ENCODE peak calls at places on chromosomes 7 and 10, in eight cellular contexts. D is colonic mucosa, Y is upper lobe of right lung, R is pancreas, C is lung, N is cardiac fibroblast, M is thoracic aorta, G is heart left ventricle. O is an unnamed sample.

GRCh38 chr10:124063736-124064135 is 29.7 kb downstream of the CHST15 start:
- DNase-seq in C (peak), M (no peak), R (no peak), Y (no peak), N (peak), D (no peak), G (no peak), O (no peak)

GRCh38 chr10:22340362-22341189 is 4.7 kb upstream of the SPAG6 start:
- DNase-seq in C (peak), R (peak), G (peak), N (peak), Y (peak), M (no peak), D (peak), O (peak)

GRCh38 chr7:123293710-123294109 is 93.9 kb upstream of the SLC13A1 start:
- DNase-seq in C (no peak), D (no peak), G (no peak), N (no peak), M (no peak), R (no peak), Y (no peak), O (no peak)

GRCh38 chr7:134632937-134633540 is 13.6 kb upstream of the BPGM start:
- DNase-seq in N (peak), Y (no peak), R (no peak), D (no peak), G (no peak), C (no peak), M (no peak), O (no peak)

GRCh38 chr7:129946282-129946681 is 6.5 kb downstream of the UBE2H start:
- DNase-seq in D (no peak), Y (no peak), C (no peak), G (no peak), M (no peak), R (no peak), N (no peak), O (peak)

GRCh38 chr10:79303631-79304478 is 43.4 kb upstream of the PPIF start:
- DNase-seq in M (no peak), R (no peak), C (no peak), D (no peak), Y (no peak), N (no peak), G (peak), O (no peak)

GRCh38 chr7:92761391-92762098 is 74.8 kb downstream of the CDK6 start:
- DNase-seq in N (no peak), G (no peak), D (no peak), Y (no peak), R (no peak), M (no peak), C (no peak), O (no peak)

GRCh38 chr10:78972160-78972946 is 96.4 kb upstream of the ZMIZ1 start:
- DNase-seq in M (peak), G (peak), N (peak), Y (peak), R (peak), D (peak), C (peak), O (peak)

GRCh38 chr10:63142136-63142535 is 9.0 kb downstream of the NRBF2 start:
- DNase-seq in M (no peak), R (no peak), Y (no peak), D (no peak), G (no peak), C (no peak), N (no peak), O (no peak)

GRCh38 chr7:5420841-5421625 is 2.6 kb downstream of the TNRC18 start:
- DNase-seq in G (peak), M (no peak), N (no peak), Y (peak), R (peak), D (peak), C (peak), O (peak)

GRCh38 chr7:143042821-143043271 is 9.3 kb upstream of the OR6V1 start:
- DNase-seq in N (no peak), Y (no peak), G (no peak), C (no peak), D (no peak), M (no peak), R (no peak), O (no peak)

GRCh38 chr7:3695602-3696001 is 394.6 kb downstream of the SDK1 start:
- DNase-seq in D (no peak), Y (no peak), G (no peak), N (peak), M (no peak), R (no peak), C (no peak), O (no peak)

GRCh38 chr7:4831723-4832495 is 29.9 kb downstream of the PAPOLB start:
- DNase-seq in R (no peak), C (no peak), G (no peak), N (no peak), D (no peak), M (no peak), Y (no peak), O (no peak)

GRCh38 chr10:11563936-11564335 is 47.5 kb downstream of the USP6NL start:
- DNase-seq in C (no peak), N (no peak), G (no peak), D (no peak), M (no peak), R (no peak), Y (no peak), O (no peak)

GRCh38 chr7:120864146-120864920 is 6.4 kb upstream of the TSPAN12 start:
- DNase-seq in D (no peak), C (no peak), G (no peak), Y (no peak), N (no peak), R (no peak), M (no peak), O (no peak)

GRCh38 chr7:39341083-39341482 is 225.1 kb upstream of the YAE1 start:
- DNase-seq in R (no peak), C (no peak), M (no peak), D (no peak), N (no peak), Y (no peak), G (no peak), O (no peak)

GRCh38 chr7:101363196-101363733 is 590 bp downstream of the COL26A1 start:
- DNase-seq in M (no peak), R (peak), D (no peak), N (no peak), G (no peak), Y (no peak), C (no peak), O (no peak)
- H3K4me3 ChIP-seq in M (peak), R (peak), D (peak), N (no peak), G (peak), Y (peak), C (no peak), O (peak)

DNA sequence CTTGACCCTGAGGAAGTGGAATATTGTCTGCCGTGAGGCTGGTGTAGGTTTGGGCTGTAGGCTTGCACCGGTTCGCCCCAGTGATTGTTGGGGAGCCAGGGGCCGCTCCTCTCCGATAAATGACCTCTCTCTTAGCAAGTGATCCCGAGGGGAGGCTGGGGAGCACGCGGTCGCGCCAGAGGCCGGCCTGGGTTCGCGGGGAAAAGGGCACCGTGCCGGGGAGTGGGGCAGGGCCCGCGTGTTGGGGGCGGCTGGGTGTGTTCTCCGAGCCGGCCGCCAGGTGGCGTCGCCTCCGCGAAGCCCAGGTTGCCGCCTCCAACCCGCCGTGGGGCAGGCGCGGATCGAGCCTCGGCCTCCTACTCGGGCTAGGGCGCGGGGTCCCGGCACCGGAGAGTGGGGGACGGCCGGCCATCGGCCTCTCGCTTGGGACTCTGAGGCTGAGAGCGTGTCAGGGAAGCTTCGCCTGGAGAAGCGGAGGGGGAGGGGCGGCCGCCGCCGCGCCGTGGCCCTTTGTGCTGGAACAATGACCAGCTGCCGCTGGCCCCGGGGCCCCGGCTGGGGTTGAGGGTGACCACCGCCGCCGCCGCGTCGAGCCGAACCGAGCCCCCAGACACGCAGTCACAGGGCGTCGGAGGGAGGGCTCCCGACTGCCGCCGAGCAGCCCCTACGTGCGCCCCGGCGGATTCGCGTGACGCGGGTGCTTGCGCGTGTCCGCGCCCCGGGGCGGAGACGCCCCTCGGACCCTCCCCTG is 442 bp upstream of the LZTS2 start:
- DNase-seq in Y (peak), C (peak), R (peak), G (peak), D (peak), N (peak), M (no peak), O (peak)
- TF ChIP-seq CTCF in Y (peak), C (peak), R (peak), G (peak), D (peak), N (peak), M (peak), O (peak)

GRCh38 chr10:104255244-104255981 is 721 bp downstream of the GSTO1 start:
- DNase-seq in Y (no peak), N (peak), M (no peak), C (no peak), R (no peak), D (peak), G (no peak), O (no peak)

GRCh38 chr10:104259456-104259855 is 4.8 kb downstream of the GSTO1 start:
- DNase-seq in D (no peak), Y (no peak), N (no peak), M (no peak), G (no peak), C (no peak), R (no peak), O (no peak)

GRCh38 chr10:104256335-104257080 is 1.8 kb downstream of the GSTO1 start:
- DNase-seq in G (no peak), R (no peak), D (no peak), Y (no peak), N (peak), C (no peak), M (no peak), O (no peak)

GRCh38 chr10:104258209-104258608 is 3.5 kb downstream of the GSTO1 start:
- DNase-seq in M (no peak), R (no peak), G (no peak), D (no peak), N (no peak), C (no peak), Y (no peak), O (no peak)

GRCh38 chr10:104257235-104257634 is 2.5 kb downstream of the GSTO1 start:
- DNase-seq in G (no peak), Y (no peak), N (no peak), M (no peak), C (no peak), D (no peak), R (no peak), O (no peak)
- H3K4me3 ChIP-seq in G (no peak), Y (no peak), N (peak), M (no peak), C (no peak), D (no peak), R (no peak), O (no peak)

DNA sequence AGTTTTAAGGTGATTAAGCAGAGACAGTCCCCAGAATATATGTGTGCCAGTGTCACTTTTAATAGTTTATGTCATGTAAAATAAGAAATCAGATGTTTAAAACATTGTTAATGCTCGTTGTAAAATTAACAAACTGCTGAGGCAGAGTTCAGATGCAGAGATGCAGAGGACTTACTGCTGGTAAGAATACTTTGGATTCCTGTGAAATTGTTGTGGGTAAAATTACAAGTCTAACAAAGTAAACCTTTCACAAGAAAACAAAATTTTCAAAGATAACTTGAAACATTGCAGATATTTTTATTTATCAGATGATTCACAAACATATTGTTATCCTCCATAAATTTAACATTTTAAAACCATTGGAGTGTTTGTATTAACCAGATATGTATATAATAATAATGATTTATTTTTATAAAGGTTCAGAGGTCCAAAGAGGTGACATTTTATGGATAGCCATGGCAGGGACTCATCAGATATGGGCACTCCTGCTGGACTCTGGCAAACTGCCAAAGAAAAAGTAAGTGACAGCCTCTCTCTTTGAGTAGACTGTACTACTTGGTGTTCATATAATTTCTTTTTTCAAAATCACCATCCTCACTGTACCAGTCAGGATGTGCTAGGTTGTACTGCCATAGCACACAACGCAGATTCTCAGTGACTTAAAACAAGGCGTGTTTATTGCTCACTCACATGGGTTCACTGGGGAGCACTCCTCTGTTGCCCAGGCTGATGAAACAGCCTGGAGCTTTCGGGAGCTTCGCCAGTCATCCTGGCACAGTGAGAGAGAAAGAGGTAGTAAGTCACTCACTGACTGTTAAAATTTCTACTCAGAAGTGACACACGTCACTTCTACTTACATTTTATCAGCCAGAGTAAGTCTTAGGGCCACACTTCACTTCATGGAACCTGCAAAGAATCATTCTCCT is 43.5 kb downstream of the NHLRC2 start:
- DNase-seq in M (no peak), R (no peak), C (no peak), D (no peak), G (no peak), N (no peak), Y (no peak), O (no peak)
- TF ChIP-seq CTCF in M (no peak), R (no peak), C (no peak), D (no peak), G (no peak), N (no peak), Y (no peak), O (no peak)

DNA sequence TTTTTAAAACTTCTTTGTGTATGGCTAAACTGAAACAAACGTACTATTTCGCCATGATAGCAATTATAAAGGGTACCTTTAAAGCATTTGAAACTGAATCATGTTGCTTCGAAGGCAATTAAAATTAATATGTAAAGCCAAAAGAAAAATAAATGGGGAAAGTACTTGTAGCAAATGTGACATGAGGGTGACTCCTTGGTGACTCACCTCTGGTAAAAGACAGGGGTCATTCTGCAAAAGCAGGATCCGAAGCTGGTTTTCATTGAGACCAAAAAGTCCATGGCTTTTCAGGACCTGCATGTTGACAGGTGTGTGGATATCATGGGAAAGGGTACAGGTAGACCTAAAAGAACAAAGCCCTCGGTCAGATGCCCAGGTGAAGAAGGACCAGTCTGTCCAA is 1.5 kb downstream of the ZC3HAV1L start:
- DNase-seq in M (no peak), R (no peak), N (no peak), C (no peak), D (no peak), Y (no peak), G (no peak), O (no peak)
- H3K4me3 ChIP-seq in M (no peak), R (no peak), N (peak), C (no peak), D (peak), Y (no peak), G (no peak), O (peak)

O was measured in kidney.